ENCODE peak calls at places on chromosome 15, in six cellular contexts. G, R, T, A, O and X are unnamed samples.

GRCh38 chr15:99504823-99505551 is 60.8 kb upstream of the MEF2A start:
- DNase-seq in A (no peak), G (no peak), T (no peak), O (no peak), R (no peak), X (no peak)

GRCh38 chr15:35753486-35753885 is 207.5 kb upstream of the DPH6 start:
- DNase-seq in O (no peak), G (no peak), R (no peak), A (no peak), T (no peak), X (no peak)

GRCh38 chr15:51223771-51224229 is 114.6 kb downstream of the CYP19A1 start:
- DNase-seq in O (no peak), G (no peak), A (no peak), R (no peak), T (no peak), X (no peak)

GRCh38 chr15:28115871-28116270 is 16.8 kb upstream of the OCA2 start:
- DNase-seq in O (no peak), G (no peak), A (no peak), T (no peak), R (no peak), X (no peak)

GRCh38 chr15:32956006-32956405 is 238.2 kb downstream of the GREM1 start:
- DNase-seq in O (no peak), G (no peak), T (peak), A (no peak), R (peak), X (peak)

GRCh38 chr15:83516935-83517334 is 69.8 kb downstream of the SH3GL3 start:
- DNase-seq in T (no peak), O (no peak), A (no peak), G (no peak), R (no peak), X (no peak)

GRCh38 chr15:85869124-85869523 is 74.4 kb upstream of the KLHL25 start:
- DNase-seq in T (no peak), A (no peak), O (no peak), G (no peak), R (no peak), X (no peak)

GRCh38 chr15:26757156-26757555 is 15.7 kb downstream of the GABRB3 start:
- DNase-seq in T (no peak), A (no peak), O (no peak), R (no peak), G (no peak), X (no peak)

GRCh38 chr15:59997070-59997701 is 6.9 kb upstream of the FOXB1 start:
- DNase-seq in R (peak), O (peak), G (peak), T (peak), A (peak), X (peak)

GRCh38 chr15:72365844-72366243 is 10.0 kb downstream of the HEXA start:
- DNase-seq in T (peak), G (no peak), A (no peak), R (no peak), O (no peak), X (no peak)

GRCh38 chr15:36601497-36601932 is 22.1 kb downstream of the CDIN1 start:
- DNase-seq in O (no peak), A (no peak), G (no peak), R (no peak), T (no peak), X (no peak)

GRCh38 chr15:76996526-76997401 is 1.8 kb downstream of the PSTPIP1 start:
- DNase-seq in R (no peak), T (no peak), A (no peak), G (no peak), O (peak), X (no peak)

GRCh38 chr15:99451484-99451883 is 114.3 kb upstream of the MEF2A start:
- DNase-seq in G (no peak), R (no peak), O (peak), A (no peak), T (peak), X (no peak)

GRCh38 chr15:34240537-34240936 is 15.7 kb downstream of the EMC4 start:
- DNase-seq in G (no peak), A (no peak), R (no peak), O (no peak), T (no peak), X (no peak)

GRCh38 chr15:62173215-62173614 is 8.1 kb upstream of the C2CD4B start:
- DNase-seq in G (no peak), O (no peak), T (no peak), R (no peak), A (no peak), X (no peak)

GRCh38 chr15:94404733-94405283 is 173.4 kb downstream of the MCTP2 start:
- DNase-seq in R (no peak), T (no peak), G (no peak), A (no peak), O (no peak), X (no peak)

GRCh38 chr15:58212909-58213526 is 74.8 kb downstream of the AQP9 start:
- DNase-seq in T (no peak), O (no peak), G (no peak), R (no peak), A (no peak), X (peak)

GRCh38 chr15:69074011-69074842 is 59.7 kb downstream of the NOX5 start:
- DNase-seq in G (no peak), A (no peak), T (no peak), O (no peak), R (peak), X (peak)

GRCh38 chr15:52100807-52101206 is 11.8 kb downstream of the BCL2L10 start:
- DNase-seq in O (no peak), G (no peak), R (no peak), A (no peak), T (no peak), X (no peak)

GRCh38 chr15:38508647-38509046 is 54.7 kb downstream of the FAM98B start:
- DNase-seq in O (no peak), R (no peak), T (peak), G (no peak), A (no peak), X (no peak)

GRCh38 chr15:59722032-59722431 is 32.9 kb upstream of the BNIP2 start:
- DNase-seq in G (no peak), T (no peak), R (no peak), A (no peak), O (no peak), X (no peak)

GRCh38 chr15:36156855-36157521 is 422.4 kb upstream of the CDIN1 start:
- DNase-seq in T (no peak), R (no peak), O (no peak), G (no peak), A (no peak), X (no peak)

GRCh38 chr15:101805605-101806345 is 2.5 kb downstream of the OR4F6 start:
- DNase-seq in O (no peak), T (no peak), G (no peak), A (no peak), R (no peak), X (no peak)

GRCh38 chr15:39411102-39411989 is 169.5 kb upstream of the THBS1 start:
- DNase-seq in G (no peak), O (no peak), R (no peak), T (peak), A (no peak), X (no peak)

GRCh38 chr15:65338366-65338765 is 33.9 kb downstream of the RNU5B-1 start:
- DNase-seq in T (no peak), G (no peak), R (no peak), A (no peak), O (no peak), X (no peak)

GRCh38 chr15:53530762-53531161 is 228.7 kb downstream of the WDR72 start:
- DNase-seq in O (no peak), G (no peak), A (no peak), T (no peak), R (no peak), X (no peak)

GRCh38 chr15:74995182-74995778 is at the start of gene SCAMP5:
- DNase-seq in G (peak), R (peak), T (peak), O (peak), A (peak), X (peak)

GRCh38 chr15:80966431-80967197 is 23.0 kb downstream of the MESD start:
- DNase-seq in A (no peak), O (peak), G (no peak), T (no peak), R (no peak), X (no peak)

GRCh38 chr15:26712350-26712749 is 60.5 kb downstream of the GABRB3 start:
- DNase-seq in G (no peak), A (no peak), R (no peak), O (no peak), T (no peak), X (no peak)

GRCh38 chr15:81981888-81982287 is 63.9 kb downstream of the MEX3B start:
- DNase-seq in O (no peak), R (no peak), A (no peak), T (no peak), G (no peak), X (no peak)

GRCh38 chr15:58931985-58932384 is 1.5 kb downstream of the SLTM start:
- DNase-seq in T (peak), O (no peak), G (no peak), R (no peak), A (no peak), X (no peak)

GRCh38 chr15:66698318-66698961 is 3.6 kb upstream of the SMAD6 start:
- DNase-seq in A (no peak), O (no peak), G (no peak), T (no peak), R (peak), X (peak)